ENCODE peak calls at places on chromosome 5, in five cellular contexts. Z is suprapubic skin, Y is Peyer's patch, J is gastrocnemius medialis, K is A549. S is an unnamed sample.

GRCh38 chr5:151274666-151275065 is 21.7 kb downstream of the GM2A start:
- DNase-seq in Z (no peak), Y (no peak), J (no peak), K (no peak), S (no peak)

GRCh38 chr5:74232281-74232680 is 408.2 kb downstream of the ENC1 start:
- DNase-seq in Z (no peak), Y (no peak), J (no peak), K (no peak), S (peak; percentile 89)

GRCh38 chr5:56595561-56595960 is 219.8 kb upstream of the MAP3K1 start:
- DNase-seq in Z (no peak), Y (no peak), J (no peak), K (no peak), S (no peak)

GRCh38 chr5:758698-759053 is 25.9 kb downstream of the ZDHHC11B start:
- DNase-seq in Z (peak; percentile 76), Y (no peak), J (no peak), K (no peak), S (no peak)

GRCh38 chr5:21145376-21145775 is 1157.4 kb upstream of the CDH18 start:
- DNase-seq in Z (no peak), Y (no peak), J (no peak), K (no peak), S (no peak)

GRCh38 chr5:137649228-137649890 is 86.5 kb downstream of the KLHL3 start:
- DNase-seq in Z (no peak), Y (no peak), J (no peak), K (no peak), S (peak; percentile 59)

GRCh38 chr5:54703091-54703490 is 185.5 kb downstream of the SNX18 start:
- DNase-seq in Z (no peak), Y (no peak), J (peak; percentile 17), K (peak; percentile 23), S (peak; percentile 95)

GRCh38 chr5:181215997-181216982 is 6.8 kb upstream of the TRIM41 start:
- DNase-seq in Z (no peak), Y (peak; percentile 50), J (no peak), K (peak; percentile 91), S (no peak)

GRCh38 chr5:157855404-157855994 is 3.4 kb downstream of the CLINT1 start:
- DNase-seq in Z (no peak), Y (peak; percentile 28), J (no peak), K (peak; percentile 83), S (peak; percentile 69)

GRCh38 chr5:57692582-57693487 is 210.2 kb upstream of the ACTBL2 start:
- DNase-seq in Z (peak; percentile 80), Y (no peak), J (peak; percentile 79), K (peak; percentile 93), S (peak; percentile 93)

GRCh38 chr5:11683666-11684065 is 220.6 kb downstream of the CTNND2 start:
- DNase-seq in Z (no peak), Y (no peak), J (peak; percentile 5), K (no peak), S (no peak)

DNA sequence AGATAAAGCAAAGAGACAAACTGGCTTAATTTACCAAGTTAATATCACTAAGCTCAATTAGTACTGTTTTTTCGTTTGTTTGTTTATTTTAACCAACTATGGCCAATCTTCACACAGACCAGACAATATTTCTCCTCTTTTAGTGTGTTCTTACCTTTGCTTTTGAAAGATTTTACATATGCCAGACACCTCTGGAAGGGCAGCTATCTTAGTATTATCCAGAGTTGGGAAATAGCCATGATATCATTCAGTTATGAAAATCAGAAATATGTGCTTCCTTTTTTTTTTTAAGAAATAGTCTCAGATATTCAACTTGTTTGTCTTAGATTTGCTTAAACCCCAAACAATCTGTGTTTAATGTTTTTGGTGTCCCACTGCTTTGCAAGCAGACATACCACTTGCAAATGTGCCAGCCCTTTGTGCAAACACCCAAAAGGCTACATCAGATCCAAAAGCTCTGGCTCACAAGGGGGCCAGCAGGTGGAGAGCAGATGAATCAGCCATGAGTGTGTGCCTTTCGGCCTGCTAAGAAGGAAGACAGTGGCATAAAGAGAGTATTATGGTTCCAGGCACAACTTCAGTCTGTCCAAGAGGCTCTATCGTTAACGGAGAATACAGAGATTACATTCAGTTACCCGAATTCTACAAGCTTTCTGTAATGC is 147.6 kb downstream of the EFNA5 start:
- DNase-seq in Z (no peak), Y (no peak), J (no peak), K (peak; percentile 63), S (no peak)
- TF ChIP-seq CTCF in Z (no peak), Y (no peak), J (no peak), K (no peak), S (no peak)

DNA sequence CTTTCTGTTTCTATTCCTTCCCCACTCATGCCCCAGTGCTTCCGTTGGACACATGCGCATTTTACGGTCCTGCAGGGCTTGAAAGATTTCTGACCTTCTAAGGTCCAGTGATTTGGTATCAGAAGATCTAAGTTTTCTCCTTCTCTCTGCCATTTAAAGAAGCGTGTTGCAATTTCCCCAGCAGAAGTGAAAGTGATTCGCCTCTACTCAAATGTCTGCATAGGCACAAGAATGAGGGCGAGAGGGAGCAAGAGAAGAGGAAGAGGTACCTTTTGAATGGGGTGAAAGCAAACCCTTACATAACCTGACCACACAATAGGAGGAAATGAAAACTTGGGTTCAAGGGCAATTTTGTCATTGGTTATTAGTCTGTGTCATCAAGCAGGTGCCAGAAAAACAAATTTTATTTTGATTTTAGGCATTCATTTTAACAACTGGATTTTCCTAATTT is 31.7 kb upstream of the NR3C1 start:
- DNase-seq in Z (no peak), Y (peak; percentile 62), J (peak; percentile 7), K (no peak), S (no peak)
- H3K4me3 ChIP-seq in Z (peak overlapping the region; percentile 34), Y (peak overlapping the region; percentile 39), J (peak overlapping the region; percentile 43), K (no peak overlapping the region), S (no peak overlapping the region)

DNA sequence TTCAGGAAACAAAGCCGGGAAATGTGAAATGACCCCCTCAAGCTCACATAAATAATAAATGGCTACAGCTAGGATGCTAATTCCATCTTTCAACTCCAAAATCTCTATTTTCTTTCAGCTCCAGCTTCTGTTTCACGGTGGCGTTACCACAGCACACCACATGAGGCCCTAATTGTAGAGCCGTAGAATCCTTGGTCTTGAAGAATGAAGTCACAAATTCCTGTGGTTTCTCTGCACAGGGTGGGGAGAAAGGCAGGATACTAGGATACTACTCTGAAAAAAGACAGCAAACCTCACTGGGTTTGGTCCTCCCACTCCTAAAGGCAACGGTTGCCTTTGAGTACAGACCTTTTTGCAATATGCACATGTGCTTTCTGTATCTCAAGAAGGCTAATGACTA is 13.9 kb upstream of the RARS1 start:
- DNase-seq in Z (no peak), Y (no peak), J (no peak), K (peak; percentile 23), S (peak; percentile 95)
- TF ChIP-seq CTCF in Z (peak; percentile 22), Y (no peak), J (no peak), K (no peak), S (peak; percentile 60)

GRCh38 chr5:43123887-43124286 is 3.2 kb downstream of the ZNF131 start:
- DNase-seq in Z (no peak), Y (no peak), J (no peak), K (no peak), S (no peak)
- H3K4me3 ChIP-seq in Z (no peak overlapping the region), Y (no peak overlapping the region), J (no peak overlapping the region), K (no peak overlapping the region), S (no peak overlapping the region)